ENCODE peak calls at places on chromosomes 11 and 22, in seven cellular contexts. One of them, this sample, is unnamed.

GRCh38 chr11:125261471-125262087 is 97.0 kb downstream of the PKNOX2 start:
- DNase-seq in AG10803: no peak
- DNase-seq in CD4-positive, alpha-beta T cell: no peak
- DNase-seq in transverse colon: no peak
- DNase-seq in AG04450: no peak
- DNase-seq in HFF-Myc: no peak
- DNase-seq in OCI-LY7: no peak
- DNase-seq in this sample: no peak

GRCh38 chr11:48384670-48385069 is 18.4 kb upstream of the OR4C5 start:
- DNase-seq in transverse colon: no peak
- DNase-seq in CD4-positive, alpha-beta T cell: no peak
- DNase-seq in HFF-Myc: no peak
- DNase-seq in OCI-LY7: peak
- DNase-seq in AG04450: no peak
- DNase-seq in AG10803: no peak
- DNase-seq in this sample: no peak

GRCh38 chr22:39500101-39500500 is 2.0 kb upstream of the MIEF1 start:
- DNase-seq in AG10803: no peak
- DNase-seq in AG04450: no peak
- DNase-seq in transverse colon: no peak
- DNase-seq in OCI-LY7: no peak
- DNase-seq in CD4-positive, alpha-beta T cell: no peak
- DNase-seq in HFF-Myc: no peak
- DNase-seq in this sample: no peak

GRCh38 chr11:62011881-62012280 is 44.4 kb upstream of the FTH1 start:
- DNase-seq in transverse colon: no peak
- DNase-seq in HFF-Myc: no peak
- DNase-seq in AG10803: no peak
- DNase-seq in AG04450: no peak
- DNase-seq in CD4-positive, alpha-beta T cell: no peak
- DNase-seq in OCI-LY7: no peak
- DNase-seq in this sample: no peak

GRCh38 chr11:36818410-36818809 is 220.4 kb upstream of the RAG2 start:
- DNase-seq in CD4-positive, alpha-beta T cell: no peak
- DNase-seq in AG04450: no peak
- DNase-seq in transverse colon: peak
- DNase-seq in OCI-LY7: no peak
- DNase-seq in HFF-Myc: no peak
- DNase-seq in AG10803: no peak
- DNase-seq in this sample: peak

GRCh38 chr11:7696424-7696823 is 9.9 kb downstream of the OVCH2 start:
- DNase-seq in OCI-LY7: no peak
- DNase-seq in AG10803: no peak
- DNase-seq in transverse colon: no peak
- DNase-seq in HFF-Myc: no peak
- DNase-seq in AG04450: no peak
- DNase-seq in CD4-positive, alpha-beta T cell: no peak
- DNase-seq in this sample: no peak

GRCh38 chr11:125175896-125176575 is 11.5 kb downstream of the PKNOX2 start:
- DNase-seq in HFF-Myc: no peak
- DNase-seq in CD4-positive, alpha-beta T cell: no peak
- DNase-seq in AG10803: no peak
- DNase-seq in OCI-LY7: no peak
- DNase-seq in AG04450: no peak
- DNase-seq in transverse colon: no peak
- DNase-seq in this sample: no peak

GRCh38 chr11:1039481-1040427 is 3.2 kb upstream of the MUC6 start:
- DNase-seq in OCI-LY7: no peak
- DNase-seq in AG04450: no peak
- DNase-seq in CD4-positive, alpha-beta T cell: no peak
- DNase-seq in AG10803: no peak
- DNase-seq in HFF-Myc: no peak
- DNase-seq in transverse colon: no peak
- DNase-seq in this sample: no peak

GRCh38 chr22:46991666-46992065 is 229.2 kb downstream of the TBC1D22A start:
- DNase-seq in AG04450: no peak
- DNase-seq in AG10803: no peak
- DNase-seq in OCI-LY7: no peak
- DNase-seq in transverse colon: no peak
- DNase-seq in HFF-Myc: no peak
- DNase-seq in CD4-positive, alpha-beta T cell: no peak
- DNase-seq in this sample: no peak

GRCh38 chr11:86594746-86595145 is 77.7 kb downstream of the ME3 start:
- DNase-seq in AG04450: no peak
- DNase-seq in transverse colon: no peak
- DNase-seq in HFF-Myc: no peak
- DNase-seq in OCI-LY7: no peak
- DNase-seq in AG10803: no peak
- DNase-seq in CD4-positive, alpha-beta T cell: no peak
- DNase-seq in this sample: no peak

GRCh38 chr11:14380947-14381555 is 22.1 kb upstream of the RRAS2 start:
- DNase-seq in CD4-positive, alpha-beta T cell: peak
- DNase-seq in AG10803: peak
- DNase-seq in AG04450: no peak
- DNase-seq in HFF-Myc: no peak
- DNase-seq in transverse colon: peak
- DNase-seq in OCI-LY7: no peak
- DNase-seq in this sample: peak

GRCh38 chr22:16914006-16914405 is 88.8 kb upstream of the XKR3 start:
- DNase-seq in HFF-Myc: no peak
- DNase-seq in AG10803: no peak
- DNase-seq in OCI-LY7: peak
- DNase-seq in CD4-positive, alpha-beta T cell: no peak
- DNase-seq in transverse colon: no peak
- DNase-seq in AG04450: no peak
- DNase-seq in this sample: no peak

GRCh38 chr11:65430406-65431217 is 8.0 kb downstream of the NEAT1 start:
- DNase-seq in HFF-Myc: no peak
- DNase-seq in OCI-LY7: peak
- DNase-seq in transverse colon: peak
- DNase-seq in CD4-positive, alpha-beta T cell: no peak
- DNase-seq in AG10803: peak
- DNase-seq in AG04450: no peak
- DNase-seq in this sample: no peak

GRCh38 chr11:44979536-44980399 is 29.1 kb upstream of the TP53I11 start:
- DNase-seq in transverse colon: peak
- DNase-seq in OCI-LY7: no peak
- DNase-seq in AG04450: no peak
- DNase-seq in CD4-positive, alpha-beta T cell: no peak
- DNase-seq in AG10803: no peak
- DNase-seq in HFF-Myc: no peak
- DNase-seq in this sample: no peak

GRCh38 chr11:44243086-44243485 is 66.9 kb downstream of the ALX4 start:
- DNase-seq in OCI-LY7: no peak
- DNase-seq in AG04450: no peak
- DNase-seq in AG10803: no peak
- DNase-seq in HFF-Myc: no peak
- DNase-seq in CD4-positive, alpha-beta T cell: no peak
- DNase-seq in transverse colon: no peak
- DNase-seq in this sample: no peak

GRCh38 chr11:13220148-13220547 is 57.4 kb upstream of the BMAL1 start:
- DNase-seq in OCI-LY7: no peak
- DNase-seq in HFF-Myc: no peak
- DNase-seq in AG10803: no peak
- DNase-seq in CD4-positive, alpha-beta T cell: no peak
- DNase-seq in AG04450: no peak
- DNase-seq in transverse colon: no peak
- DNase-seq in this sample: no peak

GRCh38 chr11:13214276-13214865 is 63.2 kb upstream of the BMAL1 start:
- DNase-seq in OCI-LY7: no peak
- DNase-seq in transverse colon: no peak
- DNase-seq in HFF-Myc: no peak
- DNase-seq in CD4-positive, alpha-beta T cell: no peak
- DNase-seq in AG04450: no peak
- DNase-seq in AG10803: no peak
- DNase-seq in this sample: no peak

GRCh38 chr11:13221722-13222121 is 55.9 kb upstream of the BMAL1 start:
- DNase-seq in OCI-LY7: no peak
- DNase-seq in transverse colon: no peak
- DNase-seq in HFF-Myc: no peak
- DNase-seq in AG04450: no peak
- DNase-seq in CD4-positive, alpha-beta T cell: no peak
- DNase-seq in AG10803: no peak
- DNase-seq in this sample: no peak

GRCh38 chr11:13215157-13215556 is 62.4 kb upstream of the BMAL1 start:
- DNase-seq in transverse colon: no peak
- DNase-seq in CD4-positive, alpha-beta T cell: no peak
- DNase-seq in OCI-LY7: no peak
- DNase-seq in HFF-Myc: no peak
- DNase-seq in AG10803: peak
- DNase-seq in AG04450: peak
- DNase-seq in this sample: no peak

GRCh38 chr11:13216019-13217006 is 61.3 kb upstream of the BMAL1 start:
- DNase-seq in AG04450: peak
- DNase-seq in AG10803: peak
- DNase-seq in OCI-LY7: no peak
- DNase-seq in transverse colon: no peak
- DNase-seq in CD4-positive, alpha-beta T cell: no peak
- DNase-seq in HFF-Myc: peak
- DNase-seq in this sample: no peak
- TF ChIP-seq CTCF in AG04450: no peak
- TF ChIP-seq CTCF in AG10803: no peak
- TF ChIP-seq CTCF in OCI-LY7: no peak
- TF ChIP-seq CTCF in transverse colon: no peak
- TF ChIP-seq CTCF in CD4-positive, alpha-beta T cell: no peak
- TF ChIP-seq CTCF in HFF-Myc: no peak
- TF ChIP-seq CTCF in this sample: no peak

DNA sequence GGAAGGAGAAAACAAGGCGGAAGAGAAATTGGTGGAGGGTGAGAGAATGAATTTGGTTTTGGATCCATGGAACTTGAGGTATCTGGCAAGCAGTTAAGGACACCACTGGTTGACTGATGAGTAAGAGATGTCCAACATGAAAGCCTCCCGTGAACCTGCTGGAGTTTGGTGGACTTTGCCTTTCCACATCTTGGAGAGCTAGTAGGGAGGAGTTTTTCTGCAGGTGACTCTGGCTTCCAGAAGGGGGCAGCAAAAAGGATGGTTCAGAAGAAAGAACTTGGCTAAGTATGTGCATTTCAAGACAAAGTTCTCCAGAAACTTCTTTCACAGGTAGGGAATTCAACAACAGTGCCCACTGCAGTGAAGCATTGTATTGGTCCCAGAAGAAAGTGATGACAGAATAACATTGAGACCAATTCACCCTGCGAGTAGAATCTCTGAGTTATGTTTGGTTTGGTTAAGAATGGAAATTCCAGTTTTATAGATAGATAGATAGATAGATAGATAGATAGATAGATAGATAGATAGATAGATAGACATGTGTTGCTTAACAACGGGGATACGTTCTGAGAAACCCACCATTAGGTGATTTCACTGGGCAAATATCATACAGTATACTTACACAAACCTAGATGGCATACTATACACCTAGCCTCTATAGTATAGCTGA is 28.5 kb downstream of the DCDC1 start:
- DNase-seq in AG04450: no peak
- DNase-seq in AG10803: peak
- DNase-seq in CD4-positive, alpha-beta T cell: no peak
- DNase-seq in HFF-Myc: no peak
- DNase-seq in OCI-LY7: peak
- DNase-seq in transverse colon: no peak
- DNase-seq in this sample: peak
- TF ChIP-seq CTCF in AG04450: peak
- TF ChIP-seq CTCF in AG10803: peak
- TF ChIP-seq CTCF in CD4-positive, alpha-beta T cell: peak
- TF ChIP-seq CTCF in HFF-Myc: peak
- TF ChIP-seq CTCF in OCI-LY7: peak
- TF ChIP-seq CTCF in transverse colon: peak
- TF ChIP-seq CTCF in this sample: peak

GRCh38 chr11:77468527-77468926 is 5.4 kb downstream of the PAK1 start:
- DNase-seq in HFF-Myc: no peak
- DNase-seq in OCI-LY7: no peak
- DNase-seq in AG10803: no peak
- DNase-seq in CD4-positive, alpha-beta T cell: no peak
- DNase-seq in transverse colon: no peak
- DNase-seq in AG04450: no peak
- DNase-seq in this sample: no peak
- TF ChIP-seq CTCF in HFF-Myc: no peak
- TF ChIP-seq CTCF in OCI-LY7: no peak
- TF ChIP-seq CTCF in AG10803: no peak
- TF ChIP-seq CTCF in CD4-positive, alpha-beta T cell: no peak
- TF ChIP-seq CTCF in transverse colon: peak
- TF ChIP-seq CTCF in AG04450: no peak
- TF ChIP-seq CTCF in this sample: no peak

GRCh38 chr11:128689586-128689945 is 4.3 kb upstream of the FLI1 start:
- DNase-seq in CD4-positive, alpha-beta T cell: no peak
- DNase-seq in HFF-Myc: no peak
- DNase-seq in transverse colon: no peak
- DNase-seq in OCI-LY7: no peak
- DNase-seq in AG10803: no peak
- DNase-seq in AG04450: no peak
- DNase-seq in this sample: peak

GRCh38 chr11:128689946-128690745 is 3.7 kb upstream of the FLI1 start:
- DNase-seq in CD4-positive, alpha-beta T cell: no peak
- DNase-seq in transverse colon: no peak
- DNase-seq in OCI-LY7: no peak
- DNase-seq in AG10803: no peak
- DNase-seq in AG04450: no peak
- DNase-seq in HFF-Myc: no peak
- DNase-seq in this sample: no peak

GRCh38 chr11:128690746-128691091 is 3.2 kb upstream of the FLI1 start:
- DNase-seq in HFF-Myc: no peak
- DNase-seq in AG10803: no peak
- DNase-seq in AG04450: no peak
- DNase-seq in OCI-LY7: no peak
- DNase-seq in CD4-positive, alpha-beta T cell: no peak
- DNase-seq in transverse colon: no peak
- DNase-seq in this sample: peak

GRCh38 chr11:128692750-128693578 is 908 bp upstream of the FLI1 start:
- DNase-seq in CD4-positive, alpha-beta T cell: no peak
- DNase-seq in AG04450: no peak
- DNase-seq in AG10803: peak
- DNase-seq in HFF-Myc: no peak
- DNase-seq in OCI-LY7: peak
- DNase-seq in transverse colon: peak
- DNase-seq in this sample: peak

DNA sequence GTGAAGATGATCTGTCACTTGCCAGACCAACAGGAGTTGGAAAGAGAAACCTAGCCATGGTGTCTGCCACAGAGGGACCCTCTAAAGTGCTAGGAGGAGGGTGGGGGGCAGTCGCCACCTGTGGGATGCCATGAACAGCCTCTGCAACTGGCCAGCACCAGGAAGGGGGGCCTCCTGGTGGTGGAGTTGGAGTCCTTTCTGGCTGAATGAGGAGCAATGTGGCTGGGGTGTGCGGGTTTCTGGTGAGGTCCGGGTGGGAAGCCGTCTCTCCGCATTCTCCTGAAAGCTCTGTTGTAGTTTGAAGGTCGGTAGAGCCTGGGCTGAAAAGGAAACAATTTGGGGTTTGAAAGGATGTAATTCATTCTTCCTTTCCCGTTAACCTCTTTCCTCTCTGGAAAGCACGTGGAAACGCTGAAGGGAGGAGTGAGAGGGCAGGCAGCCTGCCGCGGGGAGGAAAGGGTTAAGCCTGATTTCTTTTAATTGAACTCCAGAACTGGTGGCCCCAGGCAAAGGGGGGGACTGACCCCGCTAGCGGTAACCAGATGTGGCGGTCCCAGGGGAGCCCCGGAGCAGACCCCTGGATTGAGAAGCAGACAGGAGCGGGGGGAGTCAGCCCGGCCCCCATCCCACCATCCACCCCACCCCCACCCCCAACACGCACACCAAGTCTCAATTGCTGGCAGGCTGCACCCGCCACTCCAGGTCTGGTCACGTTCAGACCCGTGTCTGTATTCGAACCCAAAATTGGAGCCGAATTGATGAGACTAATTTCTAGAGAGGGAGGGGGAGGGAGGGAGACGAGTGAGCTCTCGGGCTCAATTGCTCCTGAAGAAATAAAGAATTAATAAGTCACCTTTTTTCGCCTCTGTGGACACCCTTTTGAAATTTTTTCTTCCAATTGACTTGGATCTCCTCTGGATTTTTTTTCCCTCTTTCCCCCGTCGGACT is 1.8 kb upstream of the FLI1 start:
- DNase-seq in AG10803: no peak
- DNase-seq in CD4-positive, alpha-beta T cell: no peak
- DNase-seq in HFF-Myc: no peak
- DNase-seq in AG04450: no peak
- DNase-seq in transverse colon: no peak
- DNase-seq in OCI-LY7: no peak
- DNase-seq in this sample: peak
- TF ChIP-seq CTCF in AG10803: peak
- TF ChIP-seq CTCF in CD4-positive, alpha-beta T cell: no peak
- TF ChIP-seq CTCF in HFF-Myc: no peak
- TF ChIP-seq CTCF in AG04450: peak
- TF ChIP-seq CTCF in transverse colon: no peak
- TF ChIP-seq CTCF in OCI-LY7: peak
- TF ChIP-seq CTCF in this sample: no peak